ENCODE peak calls at places on chromosomes 16 and 17, in five cellular contexts. A is adrenal gland, J is NB4, H is endothelial cell of umbilical vein, P is GM12878. K is an unnamed sample.
A peak's percentile ranks its signal among the peaks of the same experiment; 100 is the strongest.

GRCh38 chr17:44095647-44096496 is 25.3 kb downstream of the G6PC3 start:
- DNase-seq in A (peak; percentile 52), J (peak; percentile 85), H (peak; percentile 97), P (no peak), K (no peak)

GRCh38 chr17:37359682-37360188 is 16.1 kb upstream of the C17orf78 start:
- DNase-seq in A (no peak), J (no peak), H (no peak), P (no peak), K (no peak)

GRCh38 chr17:50954641-50955121 is 88.5 kb upstream of the TOB1 start:
- DNase-seq in A (no peak), J (no peak), H (no peak), P (no peak), K (no peak)

GRCh38 chr16:512802-513201 is 14.7 kb upstream of the CAPN15 start:
- DNase-seq in A (no peak), J (no peak), H (no peak), P (no peak), K (no peak)

GRCh38 chr17:75662511-75662910 is 4.4 kb downstream of the RECQL5 start:
- DNase-seq in A (no peak), J (no peak), H (no peak), P (no peak), K (no peak)

GRCh38 chr17:2957631-2958286 is 105.6 kb downstream of the OR1D5 start:
- DNase-seq in A (peak; percentile 10), J (no peak), H (no peak), P (no peak), K (no peak)

GRCh38 chr17:32596666-32597065 is 109.9 kb downstream of the CDK5R1 start:
- DNase-seq in A (no peak), J (peak; percentile 16), H (no peak), P (peak; percentile 62), K (no peak)

GRCh38 chr16:86120201-86120981 is 221.4 kb downstream of the IRF8 start:
- DNase-seq in A (no peak), J (peak; percentile 35), H (peak; percentile 7), P (no peak), K (peak; percentile 18)

GRCh38 chr16:1413684-1414531 is 596 bp downstream of the UNKL start:
- DNase-seq in A (peak; percentile 54), J (peak; percentile 80), H (peak; percentile 54), P (peak; percentile 8), K (no peak)

GRCh38 chr17:50725769-50726655 is 6.6 kb downstream of the LUC7L3 start:
- DNase-seq in A (no peak), J (no peak), H (no peak), P (no peak), K (no peak)

GRCh38 chr17:82689077-82689476 is 9.4 kb downstream of the RAB40B start:
- DNase-seq in A (no peak), J (no peak), H (no peak), P (no peak), K (no peak)

GRCh38 chr17:45395569-45396415 is 36.9 kb downstream of the ARHGAP27 start:
- DNase-seq in A (no peak), J (no peak), H (no peak), P (no peak), K (no peak)

GRCh38 chr17:2122641-2123302 is 67.9 kb downstream of the HIC1 start:
- DNase-seq in A (peak; percentile 68), J (peak; percentile 79), H (peak; percentile 73), P (no peak), K (peak; percentile 91)

GRCh38 chr17:49055181-49055927 is 58.2 kb downstream of the IGF2BP1 start:
- DNase-seq in A (no peak), J (no peak), H (no peak), P (no peak), K (no peak)

DNA sequence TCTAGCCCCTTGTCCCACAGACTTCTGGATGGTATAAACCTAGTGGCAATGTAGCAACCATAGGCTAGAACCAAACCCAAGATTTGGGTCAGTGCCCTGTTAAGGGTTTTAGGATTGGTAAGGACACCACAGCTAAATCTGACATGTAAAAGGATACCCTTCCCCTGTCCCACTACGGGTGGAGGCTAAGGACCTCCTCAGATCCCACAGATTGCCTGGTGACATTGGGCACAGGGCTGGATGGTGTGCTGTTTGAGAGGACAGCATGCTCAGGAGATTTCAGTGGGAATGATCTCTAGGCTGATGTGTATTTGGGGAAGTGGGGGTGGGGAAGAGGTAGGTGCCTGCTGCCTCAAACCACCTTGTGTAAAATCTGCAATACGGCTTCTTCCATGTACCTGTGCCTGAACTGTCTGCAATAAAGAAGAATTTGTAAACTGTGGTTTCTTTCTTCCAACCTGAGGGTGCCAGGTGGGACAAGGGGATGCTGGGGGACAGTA is 671 bp upstream of the EDC4 start:
- DNase-seq in A (no peak), J (peak; percentile 31), H (no peak), P (no peak), K (no peak)
- H3K4me3 ChIP-seq in A (no peak overlapping the region), J (peak overlapping the region; percentile 79), H (no peak overlapping the region), P (no peak overlapping the region), K (peak overlapping the region; percentile 93)

DNA sequence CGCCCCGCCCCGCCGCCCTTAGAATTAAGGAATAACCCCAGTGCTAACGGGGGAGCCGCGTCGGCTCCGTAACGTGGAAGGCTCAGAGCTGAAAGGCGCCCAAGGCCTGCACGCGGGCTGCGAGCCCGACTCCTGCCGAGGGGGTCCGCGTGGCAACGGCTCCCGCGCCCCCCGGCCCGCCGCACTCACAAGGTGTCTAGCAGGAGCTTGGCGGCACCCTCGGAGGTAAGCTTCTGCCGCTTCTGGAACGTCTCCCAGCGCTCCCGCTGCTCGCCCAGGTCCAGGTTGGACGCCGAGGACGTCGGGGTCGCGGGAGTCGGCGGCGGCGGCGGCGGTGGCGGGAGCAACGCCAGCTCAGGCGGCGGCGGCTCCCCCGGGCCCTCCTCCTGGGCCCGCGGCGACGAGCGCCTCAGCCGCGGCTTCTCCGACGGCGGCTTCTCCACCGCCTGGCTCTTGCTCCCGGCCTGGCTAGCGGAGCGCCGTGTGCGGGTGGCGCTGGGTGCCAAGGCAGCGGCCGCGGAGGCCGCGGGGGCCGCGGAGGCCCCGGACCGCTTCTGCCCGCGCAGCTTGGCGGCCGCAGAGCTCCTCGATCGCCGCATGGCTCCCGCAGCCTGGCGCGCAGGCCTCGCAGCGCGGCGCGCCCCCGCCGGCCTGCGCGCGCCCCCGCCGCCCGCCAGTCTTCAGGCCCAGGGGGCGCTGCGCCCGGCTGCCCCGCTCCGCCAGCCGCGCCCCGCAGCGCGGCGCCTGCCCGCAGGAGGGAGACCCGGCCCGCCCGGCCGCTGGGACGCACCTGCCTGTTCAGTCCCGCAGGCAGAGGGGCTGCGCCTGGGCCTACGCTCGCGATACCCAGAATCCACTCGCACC is at the start of gene CENPV:
- DNase-seq in A (peak; percentile 47), J (peak; percentile 75), H (peak; percentile 54), P (no peak), K (peak; percentile 87)
- TF ChIP-seq POLR2A in A (peak; percentile 48), J (peak; percentile 78), H (no peak), P (peak; percentile 76), K (no peak)

GRCh38 chr17:77281024-77281903 is 140.5 kb downstream of the SEC14L1 start:
- DNase-seq in A (peak; percentile 51), J (no peak), H (no peak), P (no peak), K (peak; percentile 18)
- TF ChIP-seq CTCF in A (no peak), J (no peak), H (no peak), P (peak; percentile 60), K (no peak)

GRCh38 chr16:24117680-24118079 is 138.5 kb upstream of the CACNG3 start:
- DNase-seq in A (no peak), J (no peak), H (no peak), P (no peak), K (no peak)
- H3K4me3 ChIP-seq in A (no peak overlapping the region), J (no peak overlapping the region), H (no peak overlapping the region), P (no peak overlapping the region), K (no peak overlapping the region)

K was measured in lower leg skin.